ENCODE peak calls at places on chromosomes 7 and 10, in five cellular contexts. One of them, this sample, is unnamed. For H3K36me3, the result is how much of the 10 kb centered on the place peaks cover.

GRCh38 chr7:71637578-71637977 is 505.6 kb downstream of the GALNT17 start:
- DNase-seq in right atrium auricular region: no peak
- DNase-seq in uterus: no peak
- DNase-seq in BJ: no peak
- DNase-seq in mammary epithelial cell: no peak
- DNase-seq in this sample: peak

GRCh38 chr10:103663802-103664201 is 170.3 kb downstream of the NEURL1 start:
- DNase-seq in right atrium auricular region: no peak
- DNase-seq in uterus: no peak
- DNase-seq in BJ: no peak
- DNase-seq in mammary epithelial cell: no peak
- DNase-seq in this sample: peak

GRCh38 chr10:73899401-73899780 is 11.5 kb upstream of the PLAU start:
- DNase-seq in right atrium auricular region: no peak
- DNase-seq in uterus: no peak
- DNase-seq in BJ: peak
- DNase-seq in mammary epithelial cell: peak
- DNase-seq in this sample: peak

GRCh38 chr10:11611248-11612003 is at the start of gene USP6NL:
- DNase-seq in right atrium auricular region: peak
- DNase-seq in uterus: peak
- DNase-seq in BJ: peak
- DNase-seq in mammary epithelial cell: peak
- DNase-seq in this sample: peak

GRCh38 chr10:103643381-103643780 is 149.9 kb downstream of the NEURL1 start:
- DNase-seq in right atrium auricular region: no peak
- DNase-seq in uterus: no peak
- DNase-seq in BJ: no peak
- DNase-seq in mammary epithelial cell: peak
- DNase-seq in this sample: no peak

GRCh38 chr7:45679516-45679915 is 105.3 kb downstream of the ADCY1 start:
- DNase-seq in right atrium auricular region: peak
- DNase-seq in uterus: no peak
- DNase-seq in BJ: no peak
- DNase-seq in mammary epithelial cell: no peak
- DNase-seq in this sample: no peak

GRCh38 chr7:89837515-89837914 is 316.8 kb upstream of the STEAP1 start:
- DNase-seq in right atrium auricular region: no peak
- DNase-seq in uterus: no peak
- DNase-seq in BJ: no peak
- DNase-seq in mammary epithelial cell: peak
- DNase-seq in this sample: peak

GRCh38 chr7:7214398-7215347 is 32.3 kb downstream of the C1GALT1 start:
- DNase-seq in right atrium auricular region: no peak
- DNase-seq in uterus: no peak
- DNase-seq in BJ: no peak
- DNase-seq in mammary epithelial cell: no peak
- DNase-seq in this sample: no peak

GRCh38 chr7:32257632-32258031 is 187.4 kb upstream of the PDE1C start:
- DNase-seq in right atrium auricular region: no peak
- DNase-seq in uterus: no peak
- DNase-seq in BJ: no peak
- DNase-seq in mammary epithelial cell: no peak
- DNase-seq in this sample: no peak

GRCh38 chr10:50557130-50557682 is 66.5 kb downstream of the SGMS1 start:
- DNase-seq in right atrium auricular region: no peak
- DNase-seq in uterus: no peak
- DNase-seq in BJ: no peak
- DNase-seq in mammary epithelial cell: no peak
- DNase-seq in this sample: no peak

GRCh38 chr10:103757531-103758293 is 97.7 kb downstream of the SH3PXD2A start:
- DNase-seq in right atrium auricular region: no peak
- DNase-seq in uterus: no peak
- DNase-seq in BJ: peak
- DNase-seq in mammary epithelial cell: peak
- DNase-seq in this sample: peak

GRCh38 chr7:32506266-32507054 is 11.2 kb downstream of the AVL9 start:
- DNase-seq in right atrium auricular region: no peak
- DNase-seq in uterus: no peak
- DNase-seq in BJ: peak
- DNase-seq in mammary epithelial cell: peak
- DNase-seq in this sample: peak

GRCh38 chr7:83850037-83850619 is 201.2 kb upstream of the SEMA3E start:
- DNase-seq in right atrium auricular region: no peak
- DNase-seq in uterus: no peak
- DNase-seq in BJ: no peak
- DNase-seq in mammary epithelial cell: no peak
- DNase-seq in this sample: no peak

GRCh38 chr7:93055543-93056107 is 62.2 kb downstream of the SAMD9 start:
- DNase-seq in right atrium auricular region: no peak
- DNase-seq in uterus: no peak
- DNase-seq in BJ: no peak
- DNase-seq in mammary epithelial cell: peak
- DNase-seq in this sample: no peak

GRCh38 chr10:62454696-62455451 is 80.7 kb downstream of the ZNF365 start:
- DNase-seq in right atrium auricular region: peak
- DNase-seq in uterus: peak
- DNase-seq in BJ: peak
- DNase-seq in mammary epithelial cell: peak
- DNase-seq in this sample: peak

GRCh38 chr7:149753370-149754233 is 19.8 kb downstream of the ZNF467 start:
- DNase-seq in right atrium auricular region: no peak
- DNase-seq in uterus: no peak
- DNase-seq in BJ: no peak
- DNase-seq in mammary epithelial cell: peak
- DNase-seq in this sample: no peak

GRCh38 chr7:140966561-140967234 is 42.0 kb upstream of the BRAF start:
- DNase-seq in right atrium auricular region: no peak
- DNase-seq in uterus: no peak
- DNase-seq in BJ: no peak
- DNase-seq in mammary epithelial cell: no peak
- DNase-seq in this sample: no peak

GRCh38 chr7:55436457-55436856 is 71.3 kb downstream of the LANCL2 start:
- DNase-seq in right atrium auricular region: no peak
- DNase-seq in uterus: no peak
- DNase-seq in BJ: no peak
- DNase-seq in mammary epithelial cell: no peak
- DNase-seq in this sample: no peak

GRCh38 chr7:4102231-4102841 is 579.8 kb upstream of the FOXK1 start:
- DNase-seq in right atrium auricular region: no peak
- DNase-seq in uterus: no peak
- DNase-seq in BJ: no peak
- DNase-seq in mammary epithelial cell: no peak
- DNase-seq in this sample: no peak

GRCh38 chr7:22487978-22488642 is 11.9 kb downstream of the STEAP1B start:
- DNase-seq in right atrium auricular region: no peak
- DNase-seq in uterus: no peak
- DNase-seq in BJ: no peak
- DNase-seq in mammary epithelial cell: no peak
- DNase-seq in this sample: no peak

GRCh38 chr7:112752576-112752975 is 37.6 kb downstream of the TMEM168 start:
- DNase-seq in right atrium auricular region: no peak
- DNase-seq in uterus: no peak
- DNase-seq in BJ: no peak
- DNase-seq in mammary epithelial cell: no peak
- DNase-seq in this sample: no peak

GRCh38 chr7:77467453-77467852 is 51.3 kb upstream of the GSAP start:
- DNase-seq in right atrium auricular region: peak
- DNase-seq in uterus: peak
- DNase-seq in BJ: no peak
- DNase-seq in mammary epithelial cell: no peak
- DNase-seq in this sample: no peak

GRCh38 chr10:1394155-1394912 is 338.1 kb downstream of the WDR37 start:
- DNase-seq in right atrium auricular region: peak
- DNase-seq in uterus: no peak
- DNase-seq in BJ: no peak
- DNase-seq in mammary epithelial cell: no peak
- DNase-seq in this sample: no peak

GRCh38 chr10:114545071-114545470 is 113.0 kb downstream of the ABLIM1 start:
- DNase-seq in right atrium auricular region: no peak
- DNase-seq in uterus: no peak
- DNase-seq in BJ: no peak
- DNase-seq in mammary epithelial cell: peak
- DNase-seq in this sample: no peak

GRCh38 chr7:81944103-81944502 is 174.3 kb upstream of the HGF start:
- DNase-seq in right atrium auricular region: no peak
- DNase-seq in uterus: no peak
- DNase-seq in BJ: no peak
- DNase-seq in mammary epithelial cell: no peak
- DNase-seq in this sample: no peak

GRCh38 chr10:19816420-19817250 is at the start of gene PLXDC2:
- DNase-seq in right atrium auricular region: peak
- DNase-seq in uterus: peak
- DNase-seq in BJ: no peak
- DNase-seq in mammary epithelial cell: peak
- DNase-seq in this sample: peak

GRCh38 chr7:12893292-12893691 is 205.9 kb downstream of the ARL4A start:
- DNase-seq in right atrium auricular region: no peak
- DNase-seq in uterus: no peak
- DNase-seq in BJ: no peak
- DNase-seq in mammary epithelial cell: no peak
- DNase-seq in this sample: no peak

GRCh38 chr10:92486637-92487036 is 87.3 kb downstream of the IDE start:
- DNase-seq in right atrium auricular region: no peak
- DNase-seq in uterus: no peak
- DNase-seq in BJ: no peak
- DNase-seq in mammary epithelial cell: no peak
- DNase-seq in this sample: no peak

GRCh38 chr10:43254881-43255643 is 11.8 kb downstream of the RASGEF1A start:
- DNase-seq in right atrium auricular region: peak
- DNase-seq in uterus: peak
- DNase-seq in BJ: no peak
- DNase-seq in mammary epithelial cell: no peak
- DNase-seq in this sample: no peak

GRCh38 chr10:74165530-74165901 is 14.5 kb downstream of the ADK start:
- DNase-seq in right atrium auricular region: no peak
- DNase-seq in uterus: no peak
- DNase-seq in BJ: no peak
- DNase-seq in mammary epithelial cell: no peak
- DNase-seq in this sample: no peak

GRCh38 chr10:127155221-127155620 is 41.2 kb downstream of the INSYN2A start:
- DNase-seq in right atrium auricular region: peak
- DNase-seq in uterus: no peak
- DNase-seq in BJ: no peak
- DNase-seq in mammary epithelial cell: no peak
- DNase-seq in this sample: no peak

GRCh38 chr7:760006-760405 is 32.9 kb upstream of the PRKAR1B start:
- DNase-seq in right atrium auricular region: no peak
- DNase-seq in uterus: no peak
- DNase-seq in BJ: no peak
- DNase-seq in mammary epithelial cell: no peak
- DNase-seq in this sample: no peak
- H3K36me3 ChIP-seq in right atrium auricular region: half or more
- H3K36me3 ChIP-seq in uterus: under half
- H3K36me3 ChIP-seq in BJ: under half
- H3K36me3 ChIP-seq in mammary epithelial cell: under half
- H3K36me3 ChIP-seq in this sample: under half

DNA sequence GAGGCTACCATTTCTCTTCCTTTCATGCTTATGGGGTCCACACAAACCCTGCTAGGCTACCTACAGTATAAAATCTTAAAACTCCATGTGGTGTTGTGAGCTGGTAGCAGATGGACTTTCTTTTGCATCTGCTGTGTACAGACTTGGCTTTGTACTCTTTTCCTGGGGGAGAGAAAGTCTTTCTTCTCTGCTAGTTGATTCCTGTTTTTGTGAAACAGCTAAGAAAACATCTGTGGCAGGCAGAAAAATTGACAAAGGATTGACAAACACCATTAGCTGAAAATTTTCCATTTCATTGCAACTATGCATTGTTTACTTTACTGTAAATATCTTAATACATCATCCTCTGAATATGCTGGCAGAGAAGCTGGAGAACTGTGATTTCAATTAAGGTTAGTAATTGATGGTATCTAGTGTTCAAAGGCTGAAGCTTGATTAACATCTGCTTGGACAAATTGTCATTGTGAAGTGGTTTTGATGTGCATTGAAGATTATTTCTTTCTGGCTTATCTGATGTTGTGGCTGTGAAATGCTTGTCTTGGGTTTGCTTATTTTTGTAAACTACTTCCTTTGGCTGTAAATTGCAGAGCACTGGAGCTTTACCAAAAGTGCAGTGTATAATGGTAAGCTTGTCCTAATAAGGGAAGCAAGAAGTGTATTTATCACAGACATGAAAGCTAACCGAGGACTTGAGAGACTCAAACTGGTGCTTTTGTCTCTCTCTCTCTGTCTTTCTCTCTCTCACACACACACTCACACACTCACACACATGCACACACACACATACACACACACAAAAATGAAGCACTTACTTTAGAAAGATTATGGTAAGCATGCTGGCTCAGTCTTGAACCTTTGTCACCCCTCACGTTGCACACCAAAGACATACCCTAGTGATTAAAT is at the start of gene FOXP2:
- DNase-seq in right atrium auricular region: no peak
- DNase-seq in uterus: no peak
- DNase-seq in BJ: no peak
- DNase-seq in mammary epithelial cell: no peak
- DNase-seq in this sample: no peak
- H3K4me3 ChIP-seq in right atrium auricular region: peak
- H3K4me3 ChIP-seq in uterus: peak
- H3K4me3 ChIP-seq in BJ: peak
- H3K4me3 ChIP-seq in mammary epithelial cell: no peak
- H3K4me3 ChIP-seq in this sample: peak

DNA sequence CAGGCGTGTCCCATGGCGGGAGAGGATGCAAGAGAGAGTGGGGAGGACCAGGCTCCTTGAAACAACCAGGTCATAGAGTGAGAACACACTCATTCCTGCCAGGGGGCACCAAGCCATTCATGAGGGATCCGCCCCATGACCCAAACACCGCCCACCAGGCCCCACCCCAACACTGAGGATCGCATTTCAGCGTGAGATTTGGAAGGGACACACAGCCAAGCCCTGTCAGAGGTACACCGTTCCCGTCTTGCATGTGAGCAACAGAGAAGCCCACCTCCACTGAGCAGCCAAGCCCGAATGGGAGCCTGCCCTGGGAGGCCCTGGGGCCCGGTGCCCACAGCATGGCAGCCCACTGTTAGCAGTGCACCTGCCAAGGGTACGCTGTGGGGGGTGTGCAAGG is 7.9 kb upstream of the ARPC1B start:
- DNase-seq in right atrium auricular region: no peak
- DNase-seq in uterus: no peak
- DNase-seq in BJ: no peak
- DNase-seq in mammary epithelial cell: no peak
- DNase-seq in this sample: no peak
- H3K36me3 ChIP-seq in right atrium auricular region: half or more
- H3K36me3 ChIP-seq in uterus: under half
- H3K36me3 ChIP-seq in BJ: under half
- H3K36me3 ChIP-seq in mammary epithelial cell: under half
- H3K36me3 ChIP-seq in this sample: under half

DNA sequence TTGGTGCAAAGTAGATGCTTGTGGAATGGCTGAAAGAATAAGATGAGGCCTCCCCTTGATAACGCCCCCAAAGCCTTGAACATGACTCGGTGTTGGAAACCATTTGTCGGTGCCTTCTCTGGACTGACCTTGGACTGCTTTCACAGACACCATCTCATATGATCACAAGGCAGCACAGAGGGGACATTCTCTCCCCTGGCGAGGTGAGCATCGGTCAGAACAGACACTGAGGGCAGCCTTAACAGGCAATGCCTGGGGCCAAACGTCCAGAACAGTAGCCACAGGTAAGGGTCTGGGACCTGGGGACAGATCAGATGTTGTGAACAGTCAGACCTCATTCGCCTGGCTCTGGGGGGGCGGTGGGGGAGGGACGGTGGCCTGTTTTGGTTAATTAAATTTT is 2.8 kb upstream of the TRRAP start:
- DNase-seq in right atrium auricular region: no peak
- DNase-seq in uterus: no peak
- DNase-seq in BJ: no peak
- DNase-seq in mammary epithelial cell: no peak
- DNase-seq in this sample: no peak
- H3K4me3 ChIP-seq in right atrium auricular region: no peak
- H3K4me3 ChIP-seq in uterus: no peak
- H3K4me3 ChIP-seq in BJ: no peak
- H3K4me3 ChIP-seq in mammary epithelial cell: no peak
- H3K4me3 ChIP-seq in this sample: no peak

This sample was measured in MG63.